ENCODE peak calls at places on chromosomes 12 and 14, in four cellular contexts. L is K562, O is HepG2, A is GM12878. B is an unnamed sample.
A peak's percentile ranks its signal among the peaks of the same experiment; 100 is the strongest.

GRCh38 chr12:47079365-47079893 is at the start of gene PCED1B:
- DNase-seq in L (peak; percentile 41), O (peak; percentile 8), A (no peak), B (peak; percentile 70)

GRCh38 chr14:104115691-104116543 is 22.5 kb upstream of the KIF26A start:
- DNase-seq in L (no peak), O (no peak), A (no peak), B (peak; percentile 24)

GRCh38 chr14:104465482-104466390 is 113.8 kb upstream of the C14orf180 start:
- DNase-seq in L (no peak), O (no peak), A (no peak), B (no peak)

GRCh38 chr12:112828534-112828933 is 37.0 kb downstream of the RPH3A start:
- DNase-seq in L (no peak), O (no peak), A (no peak), B (no peak)

GRCh38 chr12:132761911-132762583 is 415 bp upstream of the ANKLE2 start:
- DNase-seq in L (peak; percentile 94), O (peak; percentile 77), A (no peak), B (peak; percentile 74)

GRCh38 chr12:104079024-104079423 is 14.7 kb downstream of the HCFC2 start:
- DNase-seq in L (no peak), O (no peak), A (no peak), B (no peak)

GRCh38 chr14:72236629-72237028 is 304.4 kb downstream of the RGS6 start:
- DNase-seq in L (no peak), O (no peak), A (no peak), B (peak; percentile 14)

GRCh38 chr14:92969470-92970232 is 46.7 kb downstream of the CHGA start:
- DNase-seq in L (no peak), O (no peak), A (no peak), B (no peak)

GRCh38 chr12:49030714-49031572 is 12.4 kb upstream of the PRKAG1 start:
- DNase-seq in L (no peak), O (no peak), A (no peak), B (no peak)

GRCh38 chr14:85248881-85249635 is 280.9 kb upstream of the FLRT2 start:
- DNase-seq in L (no peak), O (no peak), A (no peak), B (peak; percentile 11)

GRCh38 chr12:99153283-99153682 is 494.3 kb upstream of the GARIN6 start:
- DNase-seq in L (no peak), O (no peak), A (no peak), B (no peak)

GRCh38 chr12:105141320-105141918 is 33.9 kb downstream of the WASHC4 start:
- DNase-seq in L (no peak), O (no peak), A (no peak), B (no peak)

GRCh38 chr12:26246483-26247164 is 51.3 kb downstream of the SSPN start:
- DNase-seq in L (no peak), O (no peak), A (no peak), B (no peak)

GRCh38 chr14:94462219-94462551 is 9.6 kb upstream of the SERPINA11 start:
- DNase-seq in L (no peak), O (no peak), A (no peak), B (no peak)

GRCh38 chr14:57254884-57255283 is 13.8 kb downstream of the EXOC5 start:
- DNase-seq in L (no peak), O (no peak), A (no peak), B (no peak)

GRCh38 chr12:116959845-116960514 is 49.2 kb downstream of the FBXW8 start:
- DNase-seq in L (no peak), O (no peak), A (peak; percentile 40), B (no peak)

GRCh38 chr14:24673534-24674203 is 39.7 kb upstream of the GZMB start:
- DNase-seq in L (no peak), O (no peak), A (peak; percentile 71), B (no peak)

GRCh38 chr12:123344086-123344485 is 20.6 kb downstream of the SBNO1 start:
- DNase-seq in L (no peak), O (no peak), A (no peak), B (no peak)

GRCh38 chr12:106019130-106019529 is 119.6 kb downstream of the NUAK1 start:
- DNase-seq in L (no peak), O (no peak), A (no peak), B (no peak)

GRCh38 chr12:67797316-67797741 is 148.8 kb downstream of the DYRK2 start:
- DNase-seq in L (no peak), O (no peak), A (no peak), B (no peak)

GRCh38 chr12:108560321-108560721 is 652 bp downstream of the SART3 start:
- DNase-seq in L (no peak), O (peak; percentile 28), A (no peak), B (no peak)

GRCh38 chr12:104291867-104292524 is 11.5 kb upstream of the EID3 start:
- DNase-seq in L (no peak), O (no peak), A (no peak), B (no peak)

GRCh38 chr14:22314183-22314820 is 274.7 kb downstream of the DAD1 start:
- DNase-seq in L (peak; percentile 29), O (peak; percentile 82), A (peak; percentile 48), B (no peak)

GRCh38 chr14:31893156-31893813 is 183.8 kb upstream of the ARHGAP5 start:
- DNase-seq in L (no peak), O (no peak), A (no peak), B (no peak)

GRCh38 chr14:55129086-55129427 is at the start of gene LGALS3:
- DNase-seq in L (peak; percentile 80), O (no peak), A (no peak), B (peak; percentile 53)

GRCh38 chr14:45467023-45467422 is 214.0 kb upstream of the MIS18BP1 start:
- DNase-seq in L (no peak), O (no peak), A (no peak), B (no peak)

GRCh38 chr12:106106892-106107291 is 31.9 kb downstream of the NUAK1 start:
- DNase-seq in L (no peak), O (no peak), A (no peak), B (no peak)

GRCh38 chr14:93133476-93133875 is 17.8 kb upstream of the ITPK1 start:
- DNase-seq in L (no peak), O (no peak), A (no peak), B (no peak)

GRCh38 chr12:7130537-7130790 is 293 bp downstream of the CLSTN3 start:
- DNase-seq in L (no peak), O (no peak), A (no peak), B (no peak)

GRCh38 chr12:124551268-124552144 is 15.9 kb downstream of the NCOR2 start:
- DNase-seq in L (no peak), O (no peak), A (no peak), B (peak; percentile 69)

GRCh38 chr12:119621878-119622277 is 28.3 kb downstream of the TMEM233 start:
- DNase-seq in L (no peak), O (no peak), A (no peak), B (no peak)

GRCh38 chr12:48084066-48084465 is 21.8 kb downstream of the SENP1 start:
- DNase-seq in L (no peak), O (no peak), A (no peak), B (no peak)

GRCh38 chr14:51094282-51094821 is 553 bp downstream of the TRIM9 start:
- DNase-seq in L (no peak), O (no peak), A (no peak), B (peak; percentile 49)

GRCh38 chr12:52580496-52580895 is 6.9 kb upstream of the KRT74 start:
- DNase-seq in L (no peak), O (no peak), A (no peak), B (no peak)

GRCh38 chr12:44795970-44796369 is 80.1 kb downstream of the NELL2 start:
- DNase-seq in L (no peak), O (no peak), A (no peak), B (no peak)

GRCh38 chr14:76537912-76538647 is 162.1 kb downstream of the ESRRB start:
- DNase-seq in L (no peak), O (no peak), A (no peak), B (no peak)

GRCh38 chr12:53976823-53977595 is 2.3 kb upstream of the HOTAIR start:
- DNase-seq in L (no peak), O (no peak), A (no peak), B (no peak)

GRCh38 chr12:12819752-12820311 is 6.7 kb downstream of the DDX47 start:
- DNase-seq in L (peak; percentile 11), O (no peak), A (no peak), B (no peak)
- TF ChIP-seq CREM in L (no peak), O (no peak), A (no peak), B (no peak)

GRCh38 chr12:102300824-102301461 is 103.3 kb upstream of the PMCH start:
- DNase-seq in L (peak; percentile 36), O (peak; percentile 49), A (peak; percentile 61), B (peak; percentile 21)
- TF ChIP-seq CREM in L (no peak), O (no peak), A (no peak), B (no peak)

DNA sequence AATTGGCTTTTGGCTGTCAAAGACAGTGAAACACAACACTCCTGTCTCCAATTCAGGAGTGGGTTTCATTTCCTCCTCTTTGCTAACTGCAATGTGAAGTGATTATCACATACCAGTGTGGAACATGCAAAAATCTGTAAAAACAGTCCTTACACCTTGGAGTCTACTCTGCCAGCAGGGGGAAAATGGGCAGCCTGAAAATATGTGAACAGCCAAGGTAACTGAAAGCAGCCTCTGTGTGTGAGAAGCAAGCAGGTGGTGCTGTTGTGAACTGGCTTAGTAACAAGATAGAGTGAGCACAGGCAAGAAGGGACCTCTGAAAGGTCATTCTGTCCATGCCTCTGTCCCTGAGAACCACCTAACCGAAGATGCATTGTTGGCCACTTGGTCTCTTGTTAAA is 6.0 kb downstream of the PRMT8 start:
- DNase-seq in L (no peak), O (peak; percentile 12), A (no peak), B (no peak)
- TF ChIP-seq CREM in L (no peak), O (no peak), A (no peak), B (no peak)

GRCh38 chr14:75399819-75400678 is 27.8 kb upstream of the JDP2 start:
- DNase-seq in L (no peak), O (no peak), A (no peak), B (no peak)
- TF ChIP-seq CREM in L (no peak), O (no peak), A (no peak), B (no peak)

GRCh38 chr12:71865166-71865713 is 25.7 kb downstream of the TBC1D15 start:
- DNase-seq in L (no peak), O (no peak), A (no peak), B (no peak)
- TF ChIP-seq CREM in L (no peak), O (no peak), A (no peak), B (no peak)

DNA sequence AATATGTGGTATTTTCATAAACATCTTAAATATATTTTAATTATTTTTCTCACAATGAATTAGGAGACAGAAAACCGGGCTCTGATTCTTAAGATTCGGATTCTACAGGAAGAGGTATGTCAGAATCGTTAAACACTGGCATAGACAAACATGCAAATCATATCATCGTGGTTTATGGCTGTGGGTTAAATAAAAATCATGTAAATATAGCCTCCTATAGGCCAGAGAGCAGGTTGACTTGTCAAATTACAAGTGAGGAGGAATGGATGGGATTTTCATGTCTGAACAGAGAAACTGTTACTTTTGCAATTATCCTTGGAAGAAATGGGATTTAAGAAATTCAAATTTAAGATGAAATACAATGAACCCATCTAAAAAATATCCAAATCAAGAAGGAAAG is 74.9 kb upstream of the BCAT1 start:
- DNase-seq in L (no peak), O (no peak), A (no peak), B (no peak)
- TF ChIP-seq CREM in L (no peak), O (no peak), A (no peak), B (no peak)

GRCh38 chr14:39395555-39396254 is 36.5 kb downstream of the FBXO33 start:
- DNase-seq in L (peak; percentile 11), O (no peak), A (no peak), B (no peak)
- TF ChIP-seq CREM in L (no peak), O (no peak), A (no peak), B (no peak)

GRCh38 chr12:31234955-31235867 is 90.7 kb downstream of the SINHCAF start:
- DNase-seq in L (peak; percentile 48), O (peak; percentile 7), A (no peak), B (peak; percentile 61)
- TF ChIP-seq CREM in L (no peak), O (no peak), A (no peak), B (no peak)

B was measured in WTC11.